ENCODE peak calls at places on chromosomes 6 and 20, in seven cellular contexts. A is NCI-H774, G is anterior cingulate cortex, N is C1 segment of cervical spinal cord, U is ELF-1, Y is uterus, O is left ventricle myocardium inferior. W is an unnamed sample.

GRCh38 chr6:9121551-9121950 is 686.2 kb upstream of the SLC35B3 start:
- DNase-seq in A (no peak), G (no peak), N (no peak), U (no peak), Y (no peak), O (no peak), W (no peak)

GRCh38 chr6:168794515-168794914 is 353.5 kb downstream of the SMOC2 start:
- DNase-seq in A (no peak), G (no peak), N (no peak), U (no peak), Y (no peak), O (no peak), W (no peak)

GRCh38 chr6:52503344-52503747 is 73.5 kb downstream of the TRAM2 start:
- DNase-seq in A (peak), G (no peak), N (no peak), U (peak), Y (no peak), O (peak), W (no peak)

GRCh38 chr6:9316831-9317230 is 881.5 kb upstream of the SLC35B3 start:
- DNase-seq in A (no peak), G (no peak), N (no peak), U (no peak), Y (no peak), O (no peak), W (no peak)

GRCh38 chr20:61053487-61054277 is 198.4 kb upstream of the CDH4 start:
- DNase-seq in A (no peak), G (no peak), N (no peak), U (no peak), Y (no peak), O (no peak), W (no peak)

GRCh38 chr6:75207211-75207984 is 1.5 kb upstream of the COL12A1 start:
- DNase-seq in A (no peak), G (no peak), N (no peak), U (peak), Y (peak), O (no peak), W (no peak)

GRCh38 chr20:31770243-31770642 is 31.2 kb downstream of the TPX2 start:
- DNase-seq in A (no peak), G (no peak), N (no peak), U (no peak), Y (no peak), O (no peak), W (no peak)

GRCh38 chr20:13006825-13007224 is 1.9 kb upstream of the SPTLC3 start:
- DNase-seq in A (no peak), G (no peak), N (no peak), U (no peak), Y (no peak), O (no peak), W (no peak)

GRCh38 chr6:7047966-7048365 is 59.8 kb upstream of the RREB1 start:
- DNase-seq in A (no peak), G (no peak), N (no peak), U (no peak), Y (no peak), O (no peak), W (no peak)

GRCh38 chr6:24720131-24720603 is 1.2 kb upstream of the C6orf62 start:
- DNase-seq in A (peak), G (no peak), N (no peak), U (peak), Y (peak), O (peak), W (no peak)

GRCh38 chr6:3748726-3749389 is 2.7 kb downstream of the PXDC1 start:
- DNase-seq in A (no peak), G (no peak), N (no peak), U (no peak), Y (no peak), O (no peak), W (no peak)

GRCh38 chr6:101224751-101225150 is 168.8 kb upstream of the GRIK2 start:
- DNase-seq in A (no peak), G (no peak), N (no peak), U (no peak), Y (no peak), O (no peak), W (no peak)

GRCh38 chr6:44269921-44270525 is at the start of gene TMEM151B:
- DNase-seq in A (no peak), G (no peak), N (no peak), U (no peak), Y (no peak), O (no peak), W (no peak)

GRCh38 chr20:29689411-29690225 is 1567.8 kb upstream of the DEFB115 start:
- DNase-seq in A (peak), G (no peak), N (no peak), U (no peak), Y (no peak), O (peak), W (no peak)

GRCh38 chr6:168206186-168206585 is 113.4 kb downstream of the DACT2 start:
- DNase-seq in A (no peak), G (no peak), N (no peak), U (no peak), Y (no peak), O (no peak), W (no peak)

GRCh38 chr20:23165307-23165750 is 79.2 kb upstream of the CD93 start:
- DNase-seq in A (no peak), G (no peak), N (no peak), U (peak), Y (no peak), O (no peak), W (no peak)

GRCh38 chr6:15626878-15627683 is 35.7 kb downstream of the DTNBP1 start:
- DNase-seq in A (no peak), G (no peak), N (no peak), U (no peak), Y (no peak), O (no peak), W (no peak)

GRCh38 chr6:2072450-2072849 is 173.0 kb downstream of the GMDS start:
- DNase-seq in A (no peak), G (no peak), N (no peak), U (no peak), Y (no peak), O (no peak), W (no peak)

GRCh38 chr6:159184559-159184958 is 15.4 kb downstream of the FNDC1 start:
- DNase-seq in A (no peak), G (no peak), N (no peak), U (no peak), Y (no peak), O (no peak), W (no peak)

GRCh38 chr20:48818481-48818987 is 9.3 kb downstream of the PREX1 start:
- DNase-seq in A (no peak), G (no peak), N (no peak), U (peak), Y (no peak), O (no peak), W (no peak)

GRCh38 chr20:61499859-61500258 is 247.8 kb downstream of the CDH4 start:
- DNase-seq in A (no peak), G (no peak), N (no peak), U (no peak), Y (no peak), O (no peak), W (no peak)

GRCh38 chr6:75204959-75205775 is 686 bp downstream of the COL12A1 start:
- DNase-seq in A (no peak), G (no peak), N (no peak), U (peak), Y (peak), O (no peak), W (no peak)

GRCh38 chr6:74931567-74931966 is 274.3 kb downstream of the COL12A1 start:
- DNase-seq in A (no peak), G (no peak), N (no peak), U (no peak), Y (no peak), O (no peak), W (no peak)

GRCh38 chr20:62359491-62360121 is 7.5 kb downstream of the LAMA5 start:
- DNase-seq in A (no peak), G (no peak), N (peak), U (no peak), Y (no peak), O (peak), W (no peak)

GRCh38 chr6:81241717-81242116 is 510.8 kb downstream of the TENT5A start:
- DNase-seq in A (no peak), G (no peak), N (no peak), U (no peak), Y (no peak), O (no peak), W (no peak)

GRCh38 chr6:4803343-4803744 is 27.1 kb downstream of the CDYL start:
- DNase-seq in A (no peak), G (no peak), N (no peak), U (peak), Y (no peak), O (no peak), W (no peak)

GRCh38 chr6:44086931-44087574 is 40.2 kb downstream of the MRPL14 start:
- DNase-seq in A (no peak), G (no peak), N (no peak), U (no peak), Y (no peak), O (peak), W (no peak)

GRCh38 chr6:53928641-53929339 is 134.0 kb downstream of the LRRC1 start:
- DNase-seq in A (no peak), G (no peak), N (no peak), U (no peak), Y (no peak), O (no peak), W (no peak)

GRCh38 chr6:163709693-163710092 is 295.2 kb downstream of the QKI start:
- DNase-seq in A (no peak), G (no peak), N (no peak), U (no peak), Y (no peak), O (peak), W (no peak)

GRCh38 chr6:93701526-93701925 is 282.2 kb upstream of the EPHA7 start:
- DNase-seq in A (no peak), G (no peak), N (no peak), U (no peak), Y (no peak), O (no peak), W (no peak)

GRCh38 chr6:148507774-148508173 is 165.1 kb downstream of the SASH1 start:
- DNase-seq in A (no peak), G (no peak), N (no peak), U (no peak), Y (no peak), O (no peak), W (no peak)